ENCODE peak calls at places on chromosomes 7 and 10, in ten cellular contexts. One of them, this sample, is unnamed.

GRCh38 chr7:2924866-2925840 is 81.0 kb upstream of the GNA12 start:
- DNase-seq in cardiac fibroblast: no peak
- DNase-seq in brain microvascular endothelial cell: no peak
- DNase-seq in neural crest cell: no peak
- DNase-seq in AG10803: no peak
- DNase-seq in lower lobe of right lung: peak
- DNase-seq in CD8-positive, alpha-beta T cell: no peak
- DNase-seq in fibroblast of pulmonary artery: peak
- DNase-seq in choroid plexus epithelial cell: peak
- DNase-seq in heart right ventricle: no peak
- DNase-seq in this sample: no peak

GRCh38 chr10:103111031-103111917 is 81.8 kb downstream of the NT5C2 start:
- DNase-seq in brain microvascular endothelial cell: no peak
- DNase-seq in choroid plexus epithelial cell: peak
- DNase-seq in CD8-positive, alpha-beta T cell: no peak
- DNase-seq in fibroblast of pulmonary artery: peak
- DNase-seq in heart right ventricle: no peak
- DNase-seq in cardiac fibroblast: peak
- DNase-seq in neural crest cell: no peak
- DNase-seq in lower lobe of right lung: no peak
- DNase-seq in AG10803: peak
- DNase-seq in this sample: no peak

GRCh38 chr10:99676435-99676834 is 17.1 kb downstream of the ENTPD7 start:
- DNase-seq in cardiac fibroblast: peak
- DNase-seq in lower lobe of right lung: no peak
- DNase-seq in heart right ventricle: no peak
- DNase-seq in choroid plexus epithelial cell: peak
- DNase-seq in fibroblast of pulmonary artery: peak
- DNase-seq in brain microvascular endothelial cell: peak
- DNase-seq in neural crest cell: no peak
- DNase-seq in AG10803: peak
- DNase-seq in CD8-positive, alpha-beta T cell: no peak
- DNase-seq in this sample: no peak

GRCh38 chr10:88800152-88801125 is 2.1 kb upstream of the LIPM start:
- DNase-seq in neural crest cell: no peak
- DNase-seq in AG10803: peak
- DNase-seq in lower lobe of right lung: no peak
- DNase-seq in heart right ventricle: no peak
- DNase-seq in cardiac fibroblast: peak
- DNase-seq in fibroblast of pulmonary artery: peak
- DNase-seq in brain microvascular endothelial cell: peak
- DNase-seq in CD8-positive, alpha-beta T cell: no peak
- DNase-seq in choroid plexus epithelial cell: peak
- DNase-seq in this sample: no peak

GRCh38 chr10:13271552-13272163 is 28.2 kb downstream of the PHYH start:
- DNase-seq in CD8-positive, alpha-beta T cell: peak
- DNase-seq in heart right ventricle: peak
- DNase-seq in cardiac fibroblast: peak
- DNase-seq in choroid plexus epithelial cell: peak
- DNase-seq in brain microvascular endothelial cell: peak
- DNase-seq in lower lobe of right lung: no peak
- DNase-seq in AG10803: no peak
- DNase-seq in neural crest cell: peak
- DNase-seq in fibroblast of pulmonary artery: peak
- DNase-seq in this sample: peak

GRCh38 chr10:20713420-20713819 is 183.7 kb downstream of the NEBL start:
- DNase-seq in AG10803: no peak
- DNase-seq in brain microvascular endothelial cell: no peak
- DNase-seq in fibroblast of pulmonary artery: no peak
- DNase-seq in lower lobe of right lung: no peak
- DNase-seq in neural crest cell: no peak
- DNase-seq in choroid plexus epithelial cell: no peak
- DNase-seq in heart right ventricle: no peak
- DNase-seq in cardiac fibroblast: no peak
- DNase-seq in CD8-positive, alpha-beta T cell: no peak
- DNase-seq in this sample: no peak

GRCh38 chr10:70942125-70942524 is 53.8 kb upstream of the PCBD1 start:
- DNase-seq in AG10803: no peak
- DNase-seq in CD8-positive, alpha-beta T cell: no peak
- DNase-seq in fibroblast of pulmonary artery: no peak
- DNase-seq in brain microvascular endothelial cell: no peak
- DNase-seq in heart right ventricle: no peak
- DNase-seq in lower lobe of right lung: no peak
- DNase-seq in neural crest cell: no peak
- DNase-seq in cardiac fibroblast: no peak
- DNase-seq in choroid plexus epithelial cell: no peak
- DNase-seq in this sample: no peak

GRCh38 chr10:52250562-52250961 is 63.5 kb upstream of the DKK1 start:
- DNase-seq in brain microvascular endothelial cell: no peak
- DNase-seq in fibroblast of pulmonary artery: no peak
- DNase-seq in choroid plexus epithelial cell: no peak
- DNase-seq in AG10803: no peak
- DNase-seq in CD8-positive, alpha-beta T cell: no peak
- DNase-seq in neural crest cell: no peak
- DNase-seq in cardiac fibroblast: no peak
- DNase-seq in lower lobe of right lung: no peak
- DNase-seq in heart right ventricle: no peak
- DNase-seq in this sample: no peak

GRCh38 chr10:14466256-14466655 is 135.5 kb upstream of the FRMD4A start:
- DNase-seq in fibroblast of pulmonary artery: peak
- DNase-seq in brain microvascular endothelial cell: peak
- DNase-seq in lower lobe of right lung: no peak
- DNase-seq in CD8-positive, alpha-beta T cell: no peak
- DNase-seq in cardiac fibroblast: peak
- DNase-seq in neural crest cell: no peak
- DNase-seq in heart right ventricle: peak
- DNase-seq in AG10803: peak
- DNase-seq in choroid plexus epithelial cell: no peak
- DNase-seq in this sample: no peak

GRCh38 chr7:108403597-108404217 is 52.5 kb downstream of the NRCAM start:
- DNase-seq in choroid plexus epithelial cell: no peak
- DNase-seq in AG10803: no peak
- DNase-seq in CD8-positive, alpha-beta T cell: no peak
- DNase-seq in cardiac fibroblast: no peak
- DNase-seq in neural crest cell: no peak
- DNase-seq in heart right ventricle: no peak
- DNase-seq in lower lobe of right lung: no peak
- DNase-seq in brain microvascular endothelial cell: no peak
- DNase-seq in fibroblast of pulmonary artery: no peak
- DNase-seq in this sample: no peak

GRCh38 chr10:102537367-102537766 is 33.6 kb downstream of the SUFU start:
- DNase-seq in lower lobe of right lung: no peak
- DNase-seq in brain microvascular endothelial cell: no peak
- DNase-seq in fibroblast of pulmonary artery: no peak
- DNase-seq in heart right ventricle: no peak
- DNase-seq in choroid plexus epithelial cell: no peak
- DNase-seq in neural crest cell: no peak
- DNase-seq in AG10803: no peak
- DNase-seq in cardiac fibroblast: no peak
- DNase-seq in CD8-positive, alpha-beta T cell: no peak
- DNase-seq in this sample: no peak

GRCh38 chr10:8398771-8399170 is 344.3 kb downstream of the GATA3 start:
- DNase-seq in AG10803: no peak
- DNase-seq in lower lobe of right lung: no peak
- DNase-seq in choroid plexus epithelial cell: no peak
- DNase-seq in fibroblast of pulmonary artery: no peak
- DNase-seq in heart right ventricle: no peak
- DNase-seq in neural crest cell: no peak
- DNase-seq in CD8-positive, alpha-beta T cell: no peak
- DNase-seq in brain microvascular endothelial cell: no peak
- DNase-seq in cardiac fibroblast: no peak
- DNase-seq in this sample: no peak

GRCh38 chr7:129774359-129774758 is 162.8 kb downstream of the NRF1 start:
- DNase-seq in neural crest cell: no peak
- DNase-seq in lower lobe of right lung: no peak
- DNase-seq in choroid plexus epithelial cell: no peak
- DNase-seq in CD8-positive, alpha-beta T cell: no peak
- DNase-seq in fibroblast of pulmonary artery: no peak
- DNase-seq in heart right ventricle: no peak
- DNase-seq in brain microvascular endothelial cell: no peak
- DNase-seq in AG10803: no peak
- DNase-seq in cardiac fibroblast: no peak
- DNase-seq in this sample: peak

GRCh38 chr10:97915346-97915745 is 65.7 kb downstream of the GOLGA7B start:
- DNase-seq in neural crest cell: no peak
- DNase-seq in choroid plexus epithelial cell: no peak
- DNase-seq in CD8-positive, alpha-beta T cell: no peak
- DNase-seq in brain microvascular endothelial cell: no peak
- DNase-seq in fibroblast of pulmonary artery: no peak
- DNase-seq in heart right ventricle: no peak
- DNase-seq in AG10803: no peak
- DNase-seq in cardiac fibroblast: no peak
- DNase-seq in lower lobe of right lung: peak
- DNase-seq in this sample: no peak

GRCh38 chr10:130352291-130352645 is 216.1 kb downstream of the GLRX3 start:
- DNase-seq in AG10803: no peak
- DNase-seq in choroid plexus epithelial cell: no peak
- DNase-seq in brain microvascular endothelial cell: no peak
- DNase-seq in cardiac fibroblast: no peak
- DNase-seq in neural crest cell: no peak
- DNase-seq in lower lobe of right lung: no peak
- DNase-seq in heart right ventricle: no peak
- DNase-seq in CD8-positive, alpha-beta T cell: no peak
- DNase-seq in fibroblast of pulmonary artery: no peak
- DNase-seq in this sample: no peak

GRCh38 chr7:7529328-7529727 is 6.3 kb downstream of the COL28A1 start:
- DNase-seq in heart right ventricle: no peak
- DNase-seq in fibroblast of pulmonary artery: no peak
- DNase-seq in brain microvascular endothelial cell: no peak
- DNase-seq in CD8-positive, alpha-beta T cell: no peak
- DNase-seq in AG10803: no peak
- DNase-seq in lower lobe of right lung: no peak
- DNase-seq in choroid plexus epithelial cell: no peak
- DNase-seq in cardiac fibroblast: no peak
- DNase-seq in neural crest cell: no peak
- DNase-seq in this sample: no peak

GRCh38 chr10:73398024-73398423 is 15.8 kb downstream of the ANXA7 start:
- DNase-seq in AG10803: no peak
- DNase-seq in CD8-positive, alpha-beta T cell: no peak
- DNase-seq in heart right ventricle: no peak
- DNase-seq in lower lobe of right lung: no peak
- DNase-seq in choroid plexus epithelial cell: no peak
- DNase-seq in brain microvascular endothelial cell: no peak
- DNase-seq in fibroblast of pulmonary artery: no peak
- DNase-seq in cardiac fibroblast: no peak
- DNase-seq in neural crest cell: no peak
- DNase-seq in this sample: no peak

GRCh38 chr10:15504101-15504840 is 133.2 kb upstream of the FAM171A1 start:
- DNase-seq in cardiac fibroblast: peak
- DNase-seq in brain microvascular endothelial cell: peak
- DNase-seq in lower lobe of right lung: no peak
- DNase-seq in neural crest cell: no peak
- DNase-seq in heart right ventricle: no peak
- DNase-seq in choroid plexus epithelial cell: peak
- DNase-seq in CD8-positive, alpha-beta T cell: no peak
- DNase-seq in fibroblast of pulmonary artery: peak
- DNase-seq in AG10803: peak
- DNase-seq in this sample: no peak

GRCh38 chr7:32427769-32428291 is 62.4 kb downstream of the LSM5 start:
- DNase-seq in AG10803: peak
- DNase-seq in fibroblast of pulmonary artery: peak
- DNase-seq in lower lobe of right lung: peak
- DNase-seq in heart right ventricle: peak
- DNase-seq in choroid plexus epithelial cell: peak
- DNase-seq in brain microvascular endothelial cell: peak
- DNase-seq in CD8-positive, alpha-beta T cell: peak
- DNase-seq in neural crest cell: peak
- DNase-seq in cardiac fibroblast: peak
- DNase-seq in this sample: peak
- TF ChIP-seq CTCF in AG10803: peak
- TF ChIP-seq CTCF in fibroblast of pulmonary artery: peak
- TF ChIP-seq CTCF in lower lobe of right lung: peak
- TF ChIP-seq CTCF in heart right ventricle: peak
- TF ChIP-seq CTCF in choroid plexus epithelial cell: peak
- TF ChIP-seq CTCF in brain microvascular endothelial cell: peak
- TF ChIP-seq CTCF in CD8-positive, alpha-beta T cell: no peak
- TF ChIP-seq CTCF in neural crest cell: peak
- TF ChIP-seq CTCF in cardiac fibroblast: peak
- TF ChIP-seq CTCF in this sample: no peak

DNA sequence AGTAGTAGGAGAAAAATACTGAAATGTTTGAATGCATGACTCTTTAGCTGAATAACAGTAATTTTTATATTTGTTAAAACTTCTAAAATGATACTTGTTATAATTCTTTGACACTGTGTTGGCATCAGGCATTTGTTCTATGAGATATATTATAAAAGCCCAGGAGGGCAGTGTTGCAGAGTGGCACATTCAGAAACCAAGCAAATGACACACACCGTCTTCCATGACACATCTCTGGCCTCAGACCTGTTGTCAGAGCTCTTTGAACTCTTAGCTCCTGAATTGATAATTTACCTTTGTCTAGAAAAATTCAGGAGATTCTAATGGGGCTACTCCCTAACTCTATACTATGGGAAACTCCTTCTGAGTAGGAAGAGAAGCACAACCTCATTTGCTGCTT is 62.4 kb upstream of the MDFIC start:
- DNase-seq in brain microvascular endothelial cell: no peak
- DNase-seq in neural crest cell: no peak
- DNase-seq in choroid plexus epithelial cell: no peak
- DNase-seq in heart right ventricle: no peak
- DNase-seq in AG10803: no peak
- DNase-seq in fibroblast of pulmonary artery: no peak
- DNase-seq in cardiac fibroblast: no peak
- DNase-seq in lower lobe of right lung: no peak
- DNase-seq in CD8-positive, alpha-beta T cell: no peak
- DNase-seq in this sample: no peak
- TF ChIP-seq CTCF in brain microvascular endothelial cell: no peak
- TF ChIP-seq CTCF in neural crest cell: no peak
- TF ChIP-seq CTCF in choroid plexus epithelial cell: no peak
- TF ChIP-seq CTCF in heart right ventricle: no peak
- TF ChIP-seq CTCF in AG10803: no peak
- TF ChIP-seq CTCF in fibroblast of pulmonary artery: no peak
- TF ChIP-seq CTCF in cardiac fibroblast: no peak
- TF ChIP-seq CTCF in lower lobe of right lung: no peak
- TF ChIP-seq CTCF in CD8-positive, alpha-beta T cell: no peak
- TF ChIP-seq CTCF in this sample: no peak

DNA sequence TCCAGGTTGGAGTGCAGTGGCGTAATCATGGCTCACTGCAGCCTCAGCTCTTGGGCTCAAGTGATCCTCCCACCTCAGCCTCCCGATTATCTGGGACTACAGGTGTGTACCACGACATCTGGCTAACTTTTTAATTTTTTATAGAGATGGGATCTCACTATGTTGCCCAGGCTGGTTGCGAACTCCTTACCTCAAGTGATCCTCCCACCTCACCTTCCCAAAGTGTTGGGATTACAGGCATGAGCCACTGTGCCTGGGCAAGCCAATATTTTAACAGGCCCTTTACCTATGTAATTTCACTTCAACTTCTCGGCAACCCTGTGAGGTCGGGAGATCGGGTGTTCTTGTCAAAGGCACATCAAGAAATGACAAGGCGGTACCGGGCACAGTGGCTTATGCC is 146.3 kb downstream of the CUX1 start:
- DNase-seq in AG10803: no peak
- DNase-seq in neural crest cell: no peak
- DNase-seq in heart right ventricle: no peak
- DNase-seq in choroid plexus epithelial cell: no peak
- DNase-seq in cardiac fibroblast: no peak
- DNase-seq in CD8-positive, alpha-beta T cell: no peak
- DNase-seq in lower lobe of right lung: no peak
- DNase-seq in brain microvascular endothelial cell: no peak
- DNase-seq in fibroblast of pulmonary artery: no peak
- DNase-seq in this sample: no peak
- TF ChIP-seq CTCF in AG10803: no peak
- TF ChIP-seq CTCF in neural crest cell: no peak
- TF ChIP-seq CTCF in heart right ventricle: no peak
- TF ChIP-seq CTCF in choroid plexus epithelial cell: no peak
- TF ChIP-seq CTCF in cardiac fibroblast: no peak
- TF ChIP-seq CTCF in CD8-positive, alpha-beta T cell: no peak
- TF ChIP-seq CTCF in lower lobe of right lung: no peak
- TF ChIP-seq CTCF in brain microvascular endothelial cell: no peak
- TF ChIP-seq CTCF in fibroblast of pulmonary artery: no peak
- TF ChIP-seq CTCF in this sample: no peak

GRCh38 chr7:142153400-142153799 is 41.9 kb downstream of the MGAM2 start:
- DNase-seq in brain microvascular endothelial cell: peak
- DNase-seq in fibroblast of pulmonary artery: no peak
- DNase-seq in CD8-positive, alpha-beta T cell: no peak
- DNase-seq in AG10803: no peak
- DNase-seq in choroid plexus epithelial cell: peak
- DNase-seq in cardiac fibroblast: peak
- DNase-seq in heart right ventricle: no peak
- DNase-seq in lower lobe of right lung: no peak
- DNase-seq in neural crest cell: no peak
- DNase-seq in this sample: no peak
- TF ChIP-seq CTCF in brain microvascular endothelial cell: peak
- TF ChIP-seq CTCF in fibroblast of pulmonary artery: no peak
- TF ChIP-seq CTCF in CD8-positive, alpha-beta T cell: no peak
- TF ChIP-seq CTCF in AG10803: no peak
- TF ChIP-seq CTCF in choroid plexus epithelial cell: peak
- TF ChIP-seq CTCF in cardiac fibroblast: peak
- TF ChIP-seq CTCF in heart right ventricle: no peak
- TF ChIP-seq CTCF in lower lobe of right lung: peak
- TF ChIP-seq CTCF in neural crest cell: peak
- TF ChIP-seq CTCF in this sample: peak